ENCODE peak calls at places on chromosomes 13 and 19, in eight cellular contexts. H, C, G, K, F, R, Q and W are unnamed samples.

GRCh38 chr13:50467156-50467814 is 376.2 kb downstream of the DLEU7 start:
- DNase-seq in G (no peak), H (no peak), Q (no peak), C (no peak), R (no peak), K (no peak), F (no peak), W (no peak)

GRCh38 chr19:56356944-56357343 is 36.4 kb downstream of the ZNF582 start:
- DNase-seq in K (no peak), G (no peak), Q (no peak), R (no peak), H (no peak), C (no peak), F (no peak), W (no peak)

GRCh38 chr19:36255316-36255715 is 40.4 kb downstream of the ZNF146 start:
- DNase-seq in G (no peak), R (no peak), Q (peak; percentile 14), K (no peak), F (no peak), C (no peak), H (no peak), W (no peak)

GRCh38 chr13:54367639-54368271 is 1339.1 kb downstream of the OLFM4 start:
- DNase-seq in R (no peak), Q (no peak), C (no peak), G (no peak), F (no peak), H (no peak), K (no peak), W (no peak)

GRCh38 chr19:39342647-39343305 is 555 bp downstream of the SAMD4B start:
- DNase-seq in F (peak; percentile 29), Q (peak; percentile 92), R (peak; percentile 35), G (no peak), K (peak; percentile 50), C (no peak), H (peak; percentile 73), W (no peak)

GRCh38 chr13:97257800-97258799 is 36.0 kb downstream of the MBNL2 start:
- DNase-seq in C (no peak), R (peak; percentile 50), F (peak; percentile 96), H (peak; percentile 85), G (no peak), Q (peak; percentile 86), K (no peak), W (peak; percentile 40)

GRCh38 chr19:41541990-41542584 is 33.9 kb upstream of the CEACAM21 start:
- DNase-seq in F (peak; percentile 58), H (no peak), C (peak; percentile 83), R (peak; percentile 57), G (peak; percentile 81), Q (no peak), K (peak; percentile 86), W (peak; percentile 56)

GRCh38 chr13:85316501-85316900 is 482.7 kb downstream of the SLITRK6 start:
- DNase-seq in H (no peak), C (no peak), K (no peak), Q (no peak), R (no peak), G (no peak), F (peak; percentile 33), W (no peak)

GRCh38 chr19:13770013-13770635 is 4.1 kb upstream of the C19orf53 start:
- DNase-seq in G (no peak), K (no peak), C (no peak), F (no peak), R (no peak), H (no peak), Q (peak; percentile 68), W (no peak)

GRCh38 chr13:66831317-66831716 is 398.8 kb downstream of the PCDH9 start:
- DNase-seq in K (no peak), H (no peak), F (no peak), Q (no peak), C (no peak), R (no peak), G (peak; percentile 60), W (no peak)

GRCh38 chr19:48673436-48674100 is 751 bp upstream of the NTN5 start:
- DNase-seq in C (no peak), R (no peak), F (no peak), H (no peak), K (no peak), Q (peak; percentile 81), G (no peak), W (no peak)

GRCh38 chr13:95385808-95386207 is 84.6 kb upstream of the ABCC4 start:
- DNase-seq in K (no peak), H (no peak), R (no peak), Q (no peak), G (no peak), C (no peak), F (no peak), W (no peak)

GRCh38 chr13:111319998-111320911 is at the start of gene TEX29:
- DNase-seq in K (no peak), C (no peak), F (no peak), G (no peak), Q (peak; percentile 83), H (peak; percentile 50), R (no peak), W (no peak)

GRCh38 chr19:46218160-46218559 is 11.4 kb upstream of the IGFL1 start:
- DNase-seq in G (peak; percentile 14), H (no peak), R (peak; percentile 89), K (peak; percentile 31), F (peak; percentile 59), C (no peak), Q (no peak), W (no peak)

GRCh38 chr13:99916366-99917103 is 55.0 kb downstream of the ZIC5 start:
- DNase-seq in G (peak; percentile 30), R (peak; percentile 49), Q (peak; percentile 94), K (no peak), H (no peak), C (no peak), F (peak; percentile 79), W (no peak)

GRCh38 chr13:38530492-38530891 is 156.4 kb upstream of the FREM2 start:
- DNase-seq in C (no peak), R (no peak), G (no peak), H (no peak), F (peak; percentile 48), Q (no peak), K (no peak), W (no peak)

GRCh38 chr19:6777434-6777833 is 4.9 kb downstream of the VAV1 start:
- DNase-seq in Q (peak; percentile 52), R (no peak), C (no peak), H (no peak), G (no peak), K (no peak), F (no peak), W (no peak)

GRCh38 chr13:30235206-30235605 is 72.1 kb downstream of the KATNAL1 start:
- DNase-seq in K (no peak), R (no peak), C (no peak), H (no peak), Q (no peak), F (peak; percentile 16), G (no peak), W (no peak)

GRCh38 chr19:15897026-15897737 is 692 bp downstream of the CYP4F2 start:
- DNase-seq in F (no peak), K (no peak), G (no peak), Q (no peak), H (no peak), R (no peak), C (no peak), W (no peak)

DNA sequence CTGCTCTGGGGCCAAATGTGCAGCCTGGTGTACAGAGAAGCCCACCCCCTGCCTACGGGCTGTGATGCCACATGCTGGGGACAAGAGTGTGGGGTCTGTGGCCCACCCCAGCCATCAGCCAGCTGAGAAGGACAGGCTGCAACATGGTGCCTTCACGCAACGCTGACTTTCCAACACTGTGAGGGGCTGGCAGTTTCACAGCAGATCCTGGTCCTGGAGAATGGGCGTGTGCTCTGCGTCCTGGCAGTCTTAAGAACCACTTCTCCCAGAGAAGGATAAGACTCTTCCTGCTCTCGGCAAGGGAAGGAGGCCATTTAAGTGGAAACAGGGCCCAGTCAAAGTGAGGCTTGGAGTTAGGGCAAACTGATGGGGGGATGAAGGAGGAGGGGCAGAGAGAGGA is 4.6 kb downstream of the LRRC4B start:
- DNase-seq in G (no peak), F (no peak), R (no peak), K (no peak), Q (peak; percentile 37), H (no peak), C (no peak), W (no peak)
- H3K27ac ChIP-seq in G (no peak overlapping the region), F (no peak overlapping the region), R (no peak overlapping the region), K (no peak overlapping the region), Q (no peak overlapping the region), H (no peak overlapping the region), C (no peak overlapping the region), W (no peak overlapping the region)

DNA sequence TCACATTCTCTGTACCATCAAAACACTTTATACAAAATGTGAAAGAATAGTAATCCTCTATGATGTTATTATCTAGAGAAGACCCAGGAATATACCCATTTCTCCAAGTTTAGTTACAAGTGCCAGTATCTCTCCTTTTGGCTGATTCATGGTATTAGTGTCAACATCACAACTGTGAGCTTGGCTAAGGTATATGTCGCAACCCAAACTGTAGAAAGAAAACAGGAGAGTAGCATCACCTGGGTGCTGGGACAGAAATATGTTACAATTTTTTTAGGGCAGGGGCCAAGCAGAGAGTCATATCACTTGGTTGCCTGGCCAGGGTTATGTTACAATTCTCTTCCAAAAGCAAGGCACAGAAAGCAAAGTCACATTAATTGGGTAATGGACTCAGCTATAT is 127.2 kb upstream of the ZNF91 start:
- DNase-seq in R (no peak), G (no peak), F (no peak), C (no peak), K (no peak), H (no peak), Q (no peak), W (no peak)
- H3K9me3 ChIP-seq in R (peaks cover 9% of the 10 kb centered on the region), G (no peaks in the 10 kb centered on the region), F (no peaks in the 10 kb centered on the region), C (no peaks in the 10 kb centered on the region), K (no peaks in the 10 kb centered on the region), H (no peaks in the 10 kb centered on the region), Q (no peaks in the 10 kb centered on the region), W (peaks cover 4% of the 10 kb centered on the region)

DNA sequence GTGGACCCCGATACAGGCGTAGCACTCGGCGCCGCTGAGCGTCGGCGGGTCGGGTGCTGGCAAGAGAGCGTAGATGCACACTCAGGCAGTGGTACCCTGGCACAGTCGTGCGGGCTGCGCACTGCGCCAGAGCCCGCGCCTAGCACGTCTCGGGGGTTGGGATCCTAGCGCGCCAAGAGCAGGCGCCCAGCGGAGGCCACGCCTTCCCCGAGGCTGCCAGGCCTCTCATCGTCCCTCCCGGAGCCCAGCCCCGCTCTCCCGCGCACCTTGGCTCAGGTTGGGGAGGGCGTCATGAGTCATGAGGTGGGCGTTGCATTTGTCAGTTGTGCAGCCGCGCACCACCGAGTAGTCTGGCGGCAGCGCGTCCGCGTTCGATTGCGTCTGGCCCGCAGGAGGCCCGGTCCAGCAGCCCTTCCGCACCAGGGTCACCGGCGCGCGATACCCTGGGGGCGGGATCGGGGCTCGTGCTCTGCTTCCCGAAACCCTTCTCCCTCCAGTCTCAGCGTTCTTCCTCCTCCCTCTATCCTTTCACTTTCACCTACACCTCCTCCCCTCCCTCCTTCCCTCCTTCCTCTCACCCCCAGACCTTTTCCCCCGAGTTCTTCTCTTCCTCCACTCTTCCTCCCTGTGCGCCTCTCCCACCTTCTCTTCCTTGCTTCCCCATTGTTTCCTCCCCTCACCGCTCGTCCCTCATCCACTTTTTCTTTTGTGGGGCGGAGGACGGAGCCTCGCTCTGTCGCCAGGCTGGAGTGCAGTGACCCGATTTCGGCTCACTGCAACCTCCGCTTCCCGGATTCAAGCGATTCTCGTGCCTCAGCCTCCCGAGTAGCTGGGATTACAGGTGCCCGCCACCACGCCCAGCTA is 3.5 kb downstream of the LYPD5 start:
- DNase-seq in H (no peak), K (peak; percentile 73), C (no peak), Q (no peak), G (no peak), R (peak; percentile 66), F (peak; percentile 34), W (no peak)
- H3K27ac ChIP-seq in H (no peak overlapping the region), K (no peak overlapping the region), C (no peak overlapping the region), Q (no peak overlapping the region), G (no peak overlapping the region), R (no peak overlapping the region), F (no peak overlapping the region), W (peak overlapping the region; percentile 66)

GRCh38 chr19:5337126-5337525 is 3.5 kb downstream of the PTPRS start:
- DNase-seq in Q (peak; percentile 58), K (no peak), H (no peak), R (no peak), F (no peak), C (no peak), G (no peak), W (no peak)
- H3K9me3 ChIP-seq in Q (no peaks in the 10 kb centered on the region), K (no peaks in the 10 kb centered on the region), H (no peaks in the 10 kb centered on the region), R (no peaks in the 10 kb centered on the region), F (no peaks in the 10 kb centered on the region), C (no peaks in the 10 kb centered on the region), G (no peaks in the 10 kb centered on the region), W (no peaks in the 10 kb centered on the region)